ENCODE peak calls at places on chromosomes 1 and 21, in four cellular contexts. W is upper lobe of left lung, L is GM23338, Y is Panc1. A is an unnamed sample.

GRCh38 chr1:25694167-25694566 is 77.6 kb downstream of the MAN1C1 start:
- ATAC-seq in W (peak; percentile 45), L (no peak), Y (no peak), A (peak; percentile 34)

GRCh38 chr21:39385299-39386145 is 36.6 kb upstream of the HMGN1 start:
- ATAC-seq in W (peak; percentile 85), L (peak; percentile 58), Y (peak; percentile 74), A (peak; percentile 77)

GRCh38 chr1:201602413-201603265 is 63.7 kb downstream of the NAV1 start:
- ATAC-seq in W (peak; percentile 90), L (no peak), Y (peak; percentile 70), A (peak; percentile 70)

GRCh38 chr1:220370041-220370700 is 97.9 kb upstream of the RAB3GAP2 start:
- ATAC-seq in W (peak; percentile 47), L (no peak), Y (no peak), A (no peak)

GRCh38 chr1:247357781-247358211 is 26.1 kb upstream of the ZNF496 start:
- ATAC-seq in W (peak; percentile 48), L (no peak), Y (no peak), A (peak; percentile 22)

GRCh38 chr1:52906135-52906603 is 15.4 kb downstream of the ECHDC2 start:
- ATAC-seq in W (no peak), L (no peak), Y (no peak), A (no peak)

GRCh38 chr1:32813941-32814739 is 3.0 kb downstream of the YARS1 start:
- ATAC-seq in W (no peak), L (no peak), Y (no peak), A (no peak)

GRCh38 chr21:26388731-26389231 is 184.3 kb downstream of the CYYR1 start:
- ATAC-seq in W (no peak), L (no peak), Y (peak; percentile 51), A (no peak)

GRCh38 chr1:93576346-93576745 is 105.3 kb downstream of the BCAR3 start:
- ATAC-seq in W (no peak), L (no peak), Y (no peak), A (no peak)

GRCh38 chr1:58919226-58919985 is 135.6 kb upstream of the JUN start:
- ATAC-seq in W (no peak), L (no peak), Y (peak; percentile 48), A (no peak)

GRCh38 chr1:65792671-65793358 is at the start of gene PDE4B:
- ATAC-seq in W (peak; percentile 69), L (peak; percentile 87), Y (no peak), A (peak; percentile 35)

GRCh38 chr1:175090775-175091174 is 23.1 kb downstream of the TNN start:
- ATAC-seq in W (peak; percentile 19), L (no peak), Y (no peak), A (peak; percentile 62)

GRCh38 chr1:175313672-175314225 is 121.2 kb upstream of the KIAA0040 start:
- ATAC-seq in W (no peak), L (no peak), Y (no peak), A (no peak)

GRCh38 chr1:182418929-182419328 is 18.5 kb upstream of the TEDDM1 start:
- ATAC-seq in W (no peak), L (no peak), Y (no peak), A (no peak)

GRCh38 chr1:55211909-55212308 is 3.3 kb downstream of the USP24 start:
- ATAC-seq in W (no peak), L (no peak), Y (no peak), A (no peak)

GRCh38 chr1:160481979-160482596 is 41.0 kb downstream of the SLAMF6 start:
- ATAC-seq in W (no peak), L (no peak), Y (no peak), A (no peak)

GRCh38 chr1:151705739-151706463 is 10.7 kb downstream of the CELF3 start:
- ATAC-seq in W (no peak), L (no peak), Y (peak; percentile 35), A (no peak)

GRCh38 chr1:52186449-52186848 is 44.6 kb downstream of the ZFYVE9 start:
- ATAC-seq in W (peak; percentile 66), L (no peak), Y (no peak), A (no peak)

GRCh38 chr1:55212349-55213028 is 2.7 kb downstream of the USP24 start:
- ATAC-seq in W (no peak), L (no peak), Y (no peak), A (no peak)

GRCh38 chr1:171126504-171126903 is 35.8 kb downstream of the FMO3 start:
- ATAC-seq in W (no peak), L (no peak), Y (no peak), A (peak; percentile 61)

GRCh38 chr1:229989591-229990248 is 77.3 kb upstream of the GALNT2 start:
- ATAC-seq in W (no peak), L (no peak), Y (no peak), A (no peak)

GRCh38 chr1:111909010-111909409 is 80.5 kb downstream of the KCND3 start:
- ATAC-seq in W (no peak), L (peak; percentile 69), Y (no peak), A (no peak)

GRCh38 chr1:83931658-83932253 is 67.2 kb downstream of the TTLL7 start:
- ATAC-seq in W (peak; percentile 81), L (peak; percentile 71), Y (peak; percentile 93), A (peak; percentile 57)

GRCh38 chr1:55696181-55696580 is 481.0 kb upstream of the USP24 start:
- ATAC-seq in W (peak; percentile 75), L (no peak), Y (no peak), A (peak; percentile 90)

GRCh38 chr1:107897428-107898339 is 67.3 kb downstream of the VAV3 start:
- ATAC-seq in W (peak; percentile 50), L (no peak), Y (no peak), A (no peak)

GRCh38 chr1:55053265-55053954 is 14.1 kb downstream of the PCSK9 start:
- ATAC-seq in W (peak; percentile 47), L (no peak), Y (no peak), A (peak; percentile 30)

GRCh38 chr1:167373398-167373797 is 144.9 kb downstream of the CD247 start:
- ATAC-seq in W (peak; percentile 89), L (peak; percentile 72), Y (no peak), A (peak; percentile 48)

GRCh38 chr1:207004931-207005830 is 27.4 kb downstream of the C1orf116 start:
- ATAC-seq in W (peak; percentile 67), L (peak; percentile 96), Y (peak; percentile 92), A (no peak)

GRCh38 chr1:100523038-100523649 is 14.8 kb upstream of the GPR88 start:
- ATAC-seq in W (peak; percentile 51), L (no peak), Y (no peak), A (no peak)

GRCh38 chr1:185015598-185015997 is 29.8 kb upstream of the RNF2 start:
- ATAC-seq in W (no peak), L (no peak), Y (no peak), A (no peak)

GRCh38 chr1:115306146-115306545 is 31.9 kb downstream of the NGF start:
- ATAC-seq in W (no peak), L (no peak), Y (no peak), A (no peak)

DNA sequence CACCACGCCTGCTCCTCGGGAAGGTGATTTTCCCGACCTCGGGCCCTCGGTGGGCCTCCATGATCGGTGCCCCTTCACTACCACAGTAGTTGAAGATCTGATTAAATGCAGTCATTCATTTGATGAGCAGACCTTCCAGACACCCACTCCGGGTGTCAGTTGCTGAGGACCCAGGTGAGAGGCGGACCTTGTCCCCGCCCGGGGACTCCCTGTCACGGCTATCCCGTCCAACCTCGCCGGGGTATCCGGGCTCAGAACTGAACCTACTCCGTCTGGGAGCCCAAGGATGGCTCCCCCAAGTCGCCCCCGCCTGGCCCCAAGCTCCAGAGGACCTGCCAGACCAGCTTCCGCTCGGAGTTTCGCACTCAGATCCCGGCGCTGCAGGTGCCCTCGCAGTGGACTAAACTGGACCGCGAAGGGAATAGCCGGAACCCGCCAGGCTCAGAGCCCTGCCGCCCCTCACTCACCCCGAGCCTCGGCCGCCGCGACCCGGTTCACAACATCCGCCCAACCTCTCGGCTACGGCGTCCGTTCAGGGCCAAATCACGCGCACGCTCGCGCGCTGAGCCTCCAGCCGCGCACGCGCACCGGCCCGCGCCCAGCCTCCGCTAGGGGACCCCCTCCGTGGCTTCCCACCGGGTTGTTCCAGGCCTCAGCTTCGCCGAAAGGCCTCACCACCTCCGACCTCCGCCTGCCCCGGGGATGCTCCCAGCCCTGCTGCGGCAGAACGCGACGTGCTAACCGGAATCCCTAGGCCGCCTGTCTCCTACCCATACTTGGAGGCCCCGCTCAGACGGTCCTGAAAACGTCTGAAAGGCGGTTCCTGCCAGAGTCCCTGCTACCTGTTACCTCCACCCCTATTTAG is 22.3 kb downstream of the RNU1-3 start:
- ATAC-seq in W (peak; percentile 96), L (peak; percentile 56), Y (peak; percentile 91), A (peak; percentile 91)
- TF ChIP-seq POLR2AphosphoS5 in W (peak; percentile 92), L (peak; percentile 96), Y (peak; percentile 98), A (peak; percentile 94)

DNA sequence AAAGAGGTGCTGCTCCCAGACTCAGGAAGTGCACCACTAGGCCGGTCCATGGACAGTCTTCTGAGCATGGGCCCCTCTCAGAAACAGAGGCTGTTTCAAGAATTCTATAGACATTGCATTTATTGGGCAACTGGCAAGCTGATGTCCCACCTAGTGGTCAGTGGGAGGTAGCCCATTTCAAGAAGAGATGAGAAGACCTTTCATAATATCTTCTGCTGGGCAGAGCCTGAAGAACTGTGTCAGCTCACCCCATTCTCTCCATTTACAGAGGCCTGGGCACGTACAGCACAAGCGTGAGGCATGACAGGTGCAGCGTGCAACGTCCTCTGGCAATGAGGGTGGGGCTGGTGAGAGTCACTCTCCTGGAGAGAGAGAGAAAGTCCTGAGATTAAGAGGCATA is 216.0 kb downstream of the DYRK1A start:
- ATAC-seq in W (no peak), L (peak; percentile 40), Y (peak; percentile 81), A (peak; percentile 25)
- TF ChIP-seq CTCF in W (no peak), L (peak; percentile 59), Y (peak; percentile 75), A (peak; percentile 71)

GRCh38 chr1:43570307-43570706 is 39.6 kb downstream of the PTPRF start:
- ATAC-seq in W (no peak), L (no peak), Y (no peak), A (no peak)
- H3K27ac ChIP-seq in W (no peak overlapping the region), L (no peak overlapping the region), Y (no peak overlapping the region), A (no peak overlapping the region)

GRCh38 chr1:119713039-119713537 is 1.4 kb downstream of the PHGDH start:
- ATAC-seq in W (peak; percentile 3), L (peak; percentile 8), Y (no peak), A (peak; percentile 4)

GRCh38 chr1:119713538-119714456 is 2.1 kb downstream of the PHGDH start:
- ATAC-seq in W (no peak), L (peak; percentile 51), Y (no peak), A (no peak)

GRCh38 chr1:119714583-119714982 is 2.8 kb downstream of the PHGDH start:
- ATAC-seq in W (peak; percentile 3), L (no peak), Y (no peak), A (peak; percentile 21)

GRCh38 chr1:119712342-119713038 is 756 bp downstream of the PHGDH start:
- ATAC-seq in W (peak; percentile 93), L (peak; percentile 82), Y (peak; percentile 81), A (peak; percentile 91)

GRCh38 chr1:119711804-119712341 is at the start of gene PHGDH:
- ATAC-seq in W (peak; percentile 90), L (peak; percentile 67), Y (peak; percentile 85), A (peak; percentile 75)
- TF ChIP-seq POLR2AphosphoS5 in W (no peak), L (peak; percentile 99), Y (peak; percentile 74), A (peak; percentile 24)

GRCh38 chr1:225254676-225255075 is 173.2 kb downstream of the LBR start:
- ATAC-seq in W (no peak), L (no peak), Y (no peak), A (no peak)
- TF ChIP-seq CTCF in W (no peak), L (no peak), Y (no peak), A (no peak)

GRCh38 chr1:228009828-228010775 is 3.3 kb downstream of the WNT3A start:
- ATAC-seq in W (no peak), L (no peak), Y (no peak), A (no peak)
- H3K27ac ChIP-seq in W (no peak overlapping the region), L (no peak overlapping the region), Y (no peak overlapping the region), A (no peak overlapping the region)

GRCh38 chr1:116881879-116882520 is 27.7 kb upstream of the PTGFRN start:
- ATAC-seq in W (peak; percentile 80), L (peak; percentile 85), Y (no peak), A (peak; percentile 86)
- TF ChIP-seq POLR2AphosphoS5 in W (peak; percentile 55), L (no peak), Y (no peak), A (peak; percentile 64)

GRCh38 chr1:13725714-13726175 is 25.8 kb downstream of the PRDM2 start:
- ATAC-seq in W (peak; percentile 39), L (peak; percentile 19), Y (peak; percentile 91), A (no peak)
- TF ChIP-seq CTCF in W (no peak), L (peak; percentile 59), Y (peak; percentile 71), A (peak; percentile 16)

A was measured in gastroesophageal sphincter.